ENCODE peak calls at places on chromosomes 7 and 10, in five cellular contexts. One of them, this sample, is unnamed.

GRCh38 chr10:127880557-127880956 is 12.2 kb downstream of the CLRN3 start:
- DNase-seq in SK-N-SH: no peak
- DNase-seq in NCI-H1694 treated with DMSO at 0.1 percent for 48 hours: no peak
- DNase-seq in EL: no peak
- DNase-seq in skeletal muscle cell: no peak
- DNase-seq in this sample: no peak

GRCh38 chr7:39357648-39358047 is 208.6 kb upstream of the YAE1 start:
- DNase-seq in SK-N-SH: no peak
- DNase-seq in NCI-H1694 treated with DMSO at 0.1 percent for 48 hours: no peak
- DNase-seq in EL: no peak
- DNase-seq in skeletal muscle cell: no peak
- DNase-seq in this sample: no peak

GRCh38 chr10:124640538-124641231 is 103.5 kb downstream of the FAM53B start:
- DNase-seq in SK-N-SH: no peak
- DNase-seq in NCI-H1694 treated with DMSO at 0.1 percent for 48 hours: no peak
- DNase-seq in EL: no peak
- DNase-seq in skeletal muscle cell: no peak
- DNase-seq in this sample: no peak

GRCh38 chr7:96300981-96301380 is 20.9 kb downstream of the SLC25A13 start:
- DNase-seq in SK-N-SH: no peak
- DNase-seq in NCI-H1694 treated with DMSO at 0.1 percent for 48 hours: no peak
- DNase-seq in EL: no peak
- DNase-seq in skeletal muscle cell: no peak
- DNase-seq in this sample: no peak

GRCh38 chr7:22651036-22651435 is 76.0 kb upstream of the IL6 start:
- DNase-seq in SK-N-SH: no peak
- DNase-seq in NCI-H1694 treated with DMSO at 0.1 percent for 48 hours: no peak
- DNase-seq in EL: peak; percentile 39
- DNase-seq in skeletal muscle cell: no peak
- DNase-seq in this sample: no peak

GRCh38 chr10:128097783-128098182 is 28.4 kb downstream of the MKI67 start:
- DNase-seq in SK-N-SH: no peak
- DNase-seq in NCI-H1694 treated with DMSO at 0.1 percent for 48 hours: no peak
- DNase-seq in EL: peak; percentile 33
- DNase-seq in skeletal muscle cell: no peak
- DNase-seq in this sample: no peak

GRCh38 chr10:128035557-128035973 is 90.7 kb downstream of the MKI67 start:
- DNase-seq in SK-N-SH: peak; percentile 70
- DNase-seq in NCI-H1694 treated with DMSO at 0.1 percent for 48 hours: no peak
- DNase-seq in EL: peak; percentile 21
- DNase-seq in skeletal muscle cell: no peak
- DNase-seq in this sample: no peak

GRCh38 chr7:33916357-33917081 is 11.2 kb downstream of the BMPER start:
- DNase-seq in SK-N-SH: no peak
- DNase-seq in NCI-H1694 treated with DMSO at 0.1 percent for 48 hours: no peak
- DNase-seq in EL: peak; percentile 34
- DNase-seq in skeletal muscle cell: no peak
- DNase-seq in this sample: no peak

GRCh38 chr7:21543528-21544302 is 876 bp downstream of the DNAH11 start:
- DNase-seq in SK-N-SH: peak; percentile 17
- DNase-seq in NCI-H1694 treated with DMSO at 0.1 percent for 48 hours: no peak
- DNase-seq in EL: peak; percentile 63
- DNase-seq in skeletal muscle cell: no peak
- DNase-seq in this sample: no peak

GRCh38 chr7:142654398-142654797 is 94.9 kb upstream of the PRSS1 start:
- DNase-seq in SK-N-SH: no peak
- DNase-seq in NCI-H1694 treated with DMSO at 0.1 percent for 48 hours: no peak
- DNase-seq in EL: no peak
- DNase-seq in skeletal muscle cell: no peak
- DNase-seq in this sample: no peak

GRCh38 chr7:141609566-141609965 is 58.4 kb downstream of the AGK start:
- DNase-seq in SK-N-SH: no peak
- DNase-seq in NCI-H1694 treated with DMSO at 0.1 percent for 48 hours: no peak
- DNase-seq in EL: no peak
- DNase-seq in skeletal muscle cell: no peak
- DNase-seq in this sample: no peak

This sample was measured in NCI-H2171 treated with DMSO at 0.1 percent for 48 hours.